ENCODE peak calls at places on chromosomes 6 and 20, in six cellular contexts. W, A, G, V, P and Z are unnamed samples.

GRCh38 chr6:24539416-24539815 is 44.6 kb downstream of the ALDH5A1 start:
- ATAC-seq in P (no peak), G (no peak), A (no peak), V (no peak), W (no peak), Z (no peak)

GRCh38 chr6:98014791-98015201 is 731.8 kb upstream of the MMS22L start:
- ATAC-seq in A (no peak), W (no peak), V (no peak), G (no peak), P (no peak), Z (no peak)

GRCh38 chr6:148177589-148178233 is 164.9 kb upstream of the SASH1 start:
- ATAC-seq in G (peak; percentile 68), P (peak; percentile 71), A (peak; percentile 61), W (peak; percentile 68), V (no peak), Z (peak; percentile 36)

GRCh38 chr20:50520222-50520877 is 10.2 kb downstream of the PTPN1 start:
- ATAC-seq in P (peak; percentile 45), A (no peak), V (peak; percentile 27), G (no peak), W (no peak), Z (no peak)

GRCh38 chr6:23418095-23418494 is 707.9 kb upstream of the NRSN1 start:
- ATAC-seq in P (no peak), V (no peak), G (no peak), W (no peak), A (no peak), Z (no peak)

GRCh38 chr6:118165500-118165899 is 258.4 kb downstream of the SLC35F1 start:
- ATAC-seq in W (no peak), G (no peak), P (no peak), A (no peak), V (no peak), Z (no peak)

GRCh38 chr6:27753668-27754407 is 158.4 kb downstream of the OR2B2 start:
- ATAC-seq in V (peak; percentile 84), W (peak; percentile 92), G (peak; percentile 76), A (peak; percentile 70), P (peak; percentile 93), Z (no peak)

GRCh38 chr6:168799067-168799466 is 358.1 kb downstream of the SMOC2 start:
- ATAC-seq in A (no peak), V (no peak), G (no peak), P (no peak), W (no peak), Z (no peak)

GRCh38 chr6:5950448-5950847 is 56.3 kb downstream of the NRN1 start:
- ATAC-seq in A (peak; percentile 53), P (peak; percentile 96), G (peak; percentile 89), V (peak; percentile 84), W (no peak), Z (no peak)

GRCh38 chr20:41631826-41632225 is 13.6 kb upstream of the CHD6 start:
- ATAC-seq in A (peak; percentile 73), V (no peak), W (no peak), G (no peak), P (peak; percentile 56), Z (no peak)

GRCh38 chr6:147053311-147053921 is 150.8 kb upstream of the STXBP5 start:
- ATAC-seq in G (no peak), W (no peak), P (no peak), A (no peak), V (no peak), Z (no peak)

GRCh38 chr6:14545496-14545895 is 427.9 kb downstream of the CD83 start:
- ATAC-seq in G (no peak), W (no peak), P (no peak), V (no peak), A (no peak), Z (peak; percentile 55)

GRCh38 chr20:58155148-58155925 is 73.1 kb downstream of the ANKRD60 start:
- ATAC-seq in A (no peak), V (no peak), P (peak; percentile 59), G (peak; percentile 64), W (no peak), Z (no peak)

GRCh38 chr6:33693186-33694158 is 18.0 kb downstream of the UQCC2 start:
- ATAC-seq in W (no peak), A (no peak), V (no peak), G (no peak), P (no peak), Z (no peak)

GRCh38 chr6:55772730-55773129 is 102.7 kb downstream of the BMP5 start:
- ATAC-seq in A (no peak), W (no peak), P (no peak), G (no peak), V (no peak), Z (no peak)

GRCh38 chr6:166936079-166936787 is 20.1 kb downstream of the RNASET2 start:
- ATAC-seq in P (no peak), A (no peak), G (no peak), V (peak; percentile 52), W (no peak), Z (no peak)

GRCh38 chr6:98812220-98812619 is 22.2 kb upstream of the POU3F2 start:
- ATAC-seq in V (no peak), W (no peak), A (no peak), P (no peak), G (no peak), Z (no peak)

GRCh38 chr6:40411881-40412280 is 175.3 kb downstream of the LRFN2 start:
- ATAC-seq in V (no peak), G (no peak), P (no peak), W (no peak), A (no peak), Z (no peak)

GRCh38 chr6:36399970-36400369 is 12.5 kb upstream of the ETV7 start:
- ATAC-seq in V (peak; percentile 97), W (no peak), G (no peak), A (no peak), P (no peak), Z (no peak)

GRCh38 chr6:157557541-157557940 is 176.6 kb downstream of the ZDHHC14 start:
- ATAC-seq in P (peak; percentile 35), G (no peak), W (no peak), A (no peak), V (peak; percentile 69), Z (no peak)

GRCh38 chr20:47546184-47547033 is 44.7 kb downstream of the NCOA3 start:
- ATAC-seq in A (no peak), V (no peak), W (no peak), G (no peak), P (no peak), Z (no peak)

GRCh38 chr6:14674458-14674857 is 556.9 kb downstream of the CD83 start:
- ATAC-seq in W (no peak), A (no peak), P (no peak), V (no peak), G (no peak), Z (no peak)

DNA sequence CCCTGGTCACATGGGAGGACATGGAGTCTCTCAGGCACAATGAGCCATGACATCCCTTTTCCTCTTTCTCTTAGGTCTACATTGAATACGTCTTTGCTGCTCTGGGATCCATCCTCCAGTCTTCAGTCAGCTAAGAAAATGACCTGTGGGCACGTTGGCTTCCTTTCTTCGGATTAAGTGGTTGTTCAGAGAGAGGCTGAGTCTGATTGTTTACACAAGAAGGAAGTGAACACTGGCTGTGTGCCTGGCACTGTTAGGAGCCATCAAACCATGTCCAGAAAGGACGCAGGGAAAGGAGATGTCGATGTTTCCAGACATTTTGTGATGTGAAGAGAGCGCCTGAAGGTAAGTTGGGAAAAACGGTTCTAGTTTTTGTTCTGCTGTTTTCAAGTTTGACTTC is 309.9 kb upstream of the CDYL start:
- ATAC-seq in P (no peak), A (no peak), G (no peak), V (no peak), W (no peak), Z (peak; percentile 41)
- TF ChIP-seq EP300 in P (no peak), A (no peak), G (no peak), V (no peak), W (no peak), Z (no peak)

DNA sequence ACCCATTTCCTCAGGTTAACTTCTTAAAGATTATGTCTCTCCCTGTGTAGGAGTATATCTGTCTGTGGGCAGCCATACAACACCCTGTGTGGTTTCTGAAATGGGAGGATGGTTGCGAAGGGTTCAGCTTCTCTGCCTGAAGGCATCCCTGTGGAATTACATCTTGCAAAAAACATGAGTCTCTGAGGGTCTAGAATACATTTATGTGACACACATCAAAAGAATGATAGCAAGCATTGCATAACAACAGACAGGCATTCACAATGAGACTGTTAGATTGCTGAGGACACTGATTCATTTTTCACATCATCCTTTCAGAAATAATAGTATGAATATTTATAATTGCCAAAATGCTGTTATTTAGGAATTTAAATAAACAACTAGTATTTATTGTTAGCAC is 670.9 kb downstream of the HTR1B start:
- ATAC-seq in V (no peak), A (no peak), W (no peak), P (no peak), G (no peak), Z (no peak)
- TF ChIP-seq EP300 in V (no peak), A (no peak), W (no peak), P (no peak), G (no peak), Z (no peak)

GRCh38 chr20:24144371-24144770 is 155.8 kb upstream of the GGTLC1 start:
- ATAC-seq in W (no peak), V (no peak), P (no peak), G (no peak), A (no peak), Z (no peak)
- TF ChIP-seq EP300 in W (no peak), V (no peak), P (no peak), G (no peak), A (no peak), Z (no peak)

GRCh38 chr6:21829126-21829525 is 235.6 kb downstream of the SOX4 start:
- ATAC-seq in W (no peak), A (no peak), V (no peak), G (no peak), P (no peak), Z (peak; percentile 55)
- TF ChIP-seq EP300 in W (no peak), A (peak; percentile 17), V (no peak), G (no peak), P (no peak), Z (no peak)